ENCODE peak calls at places on chromosomes 13 and 19, in ten cellular contexts. G is neural progenitor cell, D is GM06990, P is AG10803, Y is adrenal gland, Q is cardiac muscle cell, H is epithelial cell of esophagus, B is left lung, N is BJ, R is kidney epithelial cell. M is an unnamed sample.

GRCh38 chr13:50171585-50172282 is 156.5 kb downstream of the KCNRG start:
- DNase-seq in G (no peak), D (no peak), P (peak), Y (no peak), Q (no peak), H (no peak), B (no peak), N (no peak), R (no peak), M (no peak)

GRCh38 chr19:54696117-54696548 is 28.1 kb upstream of the KIR3DL3 start:
- DNase-seq in G (no peak), D (no peak), P (no peak), Y (no peak), Q (no peak), H (no peak), B (no peak), N (no peak), R (no peak), M (no peak)

GRCh38 chr13:93621051-93621450 is 394.4 kb downstream of the GPC6 start:
- DNase-seq in G (no peak), D (no peak), P (no peak), Y (no peak), Q (no peak), H (peak), B (no peak), N (no peak), R (no peak), M (no peak)

GRCh38 chr13:41257535-41257934 is 5.8 kb downstream of the MTRF1 start:
- DNase-seq in G (no peak), D (no peak), P (no peak), Y (no peak), Q (no peak), H (no peak), B (no peak), N (no peak), R (no peak), M (no peak)

GRCh38 chr19:42057856-42058255 is 12.2 kb downstream of the GRIK5 start:
- DNase-seq in G (no peak), D (no peak), P (no peak), Y (no peak), Q (no peak), H (peak), B (peak), N (no peak), R (no peak), M (no peak)

GRCh38 chr13:94335786-94336357 is 143.6 kb downstream of the DCT start:
- DNase-seq in G (no peak), D (no peak), P (no peak), Y (no peak), Q (no peak), H (peak), B (no peak), N (no peak), R (no peak), M (no peak)

GRCh38 chr13:34458756-34459462 is 483.2 kb upstream of the NBEA start:
- DNase-seq in G (no peak), D (no peak), P (peak), Y (no peak), Q (peak), H (no peak), B (no peak), N (no peak), R (no peak), M (no peak)

GRCh38 chr19:51467864-51468544 is 9.8 kb upstream of the SIGLEC8 start:
- DNase-seq in G (no peak), D (no peak), P (no peak), Y (no peak), Q (no peak), H (no peak), B (no peak), N (no peak), R (no peak), M (no peak)

GRCh38 chr19:47230122-47230920 is 678 bp downstream of the BBC3 start:
- DNase-seq in G (peak), D (peak), P (peak), Y (peak), Q (peak), H (peak), B (peak), N (no peak), R (no peak), M (peak)

GRCh38 chr19:29372921-29373797 is 152.6 kb upstream of the VSTM2B start:
- DNase-seq in G (no peak), D (no peak), P (no peak), Y (no peak), Q (no peak), H (no peak), B (no peak), N (no peak), R (no peak), M (no peak)

GRCh38 chr13:29161653-29162052 is 341.5 kb downstream of the MTUS2 start:
- DNase-seq in G (no peak), D (no peak), P (no peak), Y (no peak), Q (no peak), H (no peak), B (no peak), N (no peak), R (no peak), M (no peak)

GRCh38 chr19:57850553-57851017 is 926 bp downstream of the ZNF587 start:
- DNase-seq in G (peak), D (peak), P (peak), Y (no peak), Q (peak), H (peak), B (no peak), N (no peak), R (peak), M (peak)

GRCh38 chr13:73677041-73677589 is 457.1 kb downstream of the KLF12 start:
- DNase-seq in G (no peak), D (no peak), P (peak), Y (no peak), Q (peak), H (peak), B (no peak), N (no peak), R (no peak), M (peak)

GRCh38 chr13:73672492-73672891 is 461.7 kb downstream of the KLF12 start:
- DNase-seq in G (no peak), D (no peak), P (no peak), Y (no peak), Q (no peak), H (peak), B (no peak), N (no peak), R (no peak), M (no peak)

GRCh38 chr13:73676550-73677040 is 457.6 kb downstream of the KLF12 start:
- DNase-seq in G (no peak), D (no peak), P (no peak), Y (no peak), Q (no peak), H (no peak), B (no peak), N (no peak), R (no peak), M (no peak)

GRCh38 chr13:73671011-73671410 is 463.2 kb downstream of the KLF12 start:
- DNase-seq in G (no peak), D (no peak), P (no peak), Y (no peak), Q (no peak), H (peak), B (no peak), N (no peak), R (no peak), M (no peak)

DNA sequence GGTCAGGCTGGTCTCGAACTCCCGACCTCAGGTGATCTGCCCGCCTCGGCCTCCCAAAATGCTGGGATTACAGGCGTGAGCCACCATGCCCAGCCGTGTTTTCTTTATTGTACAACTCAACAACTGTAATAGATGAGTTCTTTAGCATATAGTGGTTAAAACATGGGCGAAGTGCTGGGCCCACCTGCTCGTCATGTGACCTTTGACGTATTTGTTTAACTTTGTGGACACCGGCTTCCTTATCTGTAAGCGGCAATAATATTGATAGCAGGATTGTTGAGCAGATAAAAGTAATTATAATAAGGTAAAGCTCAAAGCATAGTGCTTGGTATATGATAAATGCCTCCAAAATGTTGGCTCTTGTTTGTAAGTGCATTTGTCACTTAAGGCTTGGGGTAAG is 460.3 kb downstream of the KLF12 start:
- DNase-seq in G (no peak), D (no peak), P (no peak), Y (no peak), Q (no peak), H (no peak), B (no peak), N (no peak), R (no peak), M (no peak)
- TF ChIP-seq CTCF in G (no peak), D (no peak), P (no peak), Y (no peak), Q (no peak), H (no peak), B (no peak), N (no peak), R (no peak), M (no peak)

GRCh38 chr19:38228491-38229439 is 4.7 kb upstream of the DPF1 start:
- DNase-seq in G (peak), D (no peak), P (no peak), Y (no peak), Q (no peak), H (no peak), B (no peak), N (no peak), R (no peak), M (no peak)

GRCh38 chr19:38228005-38228377 is 4.0 kb upstream of the DPF1 start:
- DNase-seq in G (peak), D (no peak), P (no peak), Y (no peak), Q (no peak), H (no peak), B (no peak), N (no peak), R (no peak), M (no peak)

GRCh38 chr19:38227272-38228004 is 3.4 kb upstream of the DPF1 start:
- DNase-seq in G (no peak), D (no peak), P (no peak), Y (no peak), Q (no peak), H (no peak), B (no peak), N (no peak), R (no peak), M (no peak)

GRCh38 chr19:38231918-38232317 is 7.9 kb upstream of the DPF1 start:
- DNase-seq in G (no peak), D (no peak), P (no peak), Y (no peak), Q (no peak), H (no peak), B (no peak), N (no peak), R (no peak), M (no peak)

GRCh38 chr19:38229585-38230073 is 5.6 kb upstream of the DPF1 start:
- DNase-seq in G (peak), D (peak), P (peak), Y (peak), Q (peak), H (peak), B (no peak), N (peak), R (no peak), M (peak)
- H3K4me3 ChIP-seq in G (peak), D (peak), P (peak), Y (no peak), Q (peak), H (no peak), B (no peak), N (peak), R (peak), M (peak)

DNA sequence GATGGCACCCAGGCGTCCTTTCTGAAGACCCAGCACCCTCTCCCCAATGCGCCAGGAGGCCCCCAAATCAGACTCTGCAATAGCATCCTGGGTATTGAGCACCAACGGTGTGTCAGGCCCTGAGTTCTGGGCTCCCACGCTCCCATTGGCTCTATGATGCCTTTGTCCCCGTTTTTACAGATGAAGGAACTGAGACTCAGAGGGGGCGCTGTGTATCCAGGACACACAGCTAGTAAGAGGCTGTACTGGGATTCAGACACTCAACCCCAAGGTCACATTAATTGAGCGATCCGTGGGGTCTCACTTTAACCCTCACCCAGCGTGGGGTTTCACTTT is 42.5 kb downstream of the CYP4F22 start:
- DNase-seq in G (no peak), D (no peak), P (no peak), Y (no peak), Q (peak), H (no peak), B (no peak), N (no peak), R (no peak), M (peak)
- TF ChIP-seq CTCF in G (no peak), D (peak), P (peak), Y (no peak), Q (peak), H (no peak), B (no peak), N (no peak), R (no peak), M (no peak)

DNA sequence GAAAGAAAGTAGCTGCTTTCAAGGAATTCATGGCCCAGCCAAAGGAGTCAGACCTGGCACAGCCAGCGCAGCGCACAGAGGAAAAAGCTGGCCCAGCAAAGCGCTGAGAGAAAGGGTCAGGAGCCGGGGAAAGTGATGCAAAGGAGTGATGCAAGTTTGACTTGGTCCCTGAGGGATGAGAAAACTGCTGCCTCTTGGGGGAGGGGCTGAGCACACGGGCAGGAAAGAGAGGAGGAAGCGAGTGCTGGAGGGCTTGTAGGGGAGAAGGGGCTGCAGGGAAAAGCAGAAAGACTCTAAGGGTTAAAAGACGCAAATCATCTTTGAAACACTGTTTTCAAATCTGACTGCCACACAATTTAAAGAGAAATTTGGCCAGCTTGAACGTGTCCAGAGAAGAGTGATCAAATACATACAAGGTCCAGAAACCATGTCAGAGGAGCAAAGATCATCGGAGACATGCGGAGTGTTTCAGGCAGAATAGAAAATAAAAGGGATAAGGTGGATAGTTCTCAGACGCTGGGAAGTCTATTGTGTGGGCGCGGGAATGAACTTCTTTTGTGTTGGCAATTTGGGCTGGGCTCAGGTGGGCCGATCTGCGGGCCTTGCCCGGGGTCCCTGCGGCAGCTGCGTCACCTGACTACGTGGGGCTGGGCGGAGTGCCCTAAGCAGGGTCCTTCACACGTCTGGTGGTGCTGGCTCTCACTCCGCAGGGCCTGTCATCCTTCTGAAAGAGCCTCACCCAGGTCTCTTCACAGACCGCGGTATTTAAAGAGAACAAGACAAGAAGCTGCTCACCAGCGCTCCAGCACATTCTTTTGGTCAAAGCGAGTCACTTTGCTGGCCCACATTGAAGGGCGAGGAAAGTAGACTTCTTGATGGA is 18.1 kb downstream of the N4BP2L1 start:
- DNase-seq in G (peak), D (no peak), P (peak), Y (no peak), Q (peak), H (peak), B (no peak), N (no peak), R (no peak), M (peak)
- H3K4me3 ChIP-seq in G (peak), D (no peak), P (peak), Y (no peak), Q (peak), H (no peak), B (peak), N (no peak), R (no peak), M (no peak)

GRCh38 chr19:31002852-31003251 is 346.4 kb downstream of the TSHZ3 start:
- DNase-seq in G (peak), D (no peak), P (no peak), Y (peak), Q (no peak), H (no peak), B (no peak), N (no peak), R (no peak), M (no peak)
- TF ChIP-seq CTCF in G (peak), D (no peak), P (no peak), Y (no peak), Q (no peak), H (no peak), B (no peak), N (no peak), R (no peak), M (no peak)

GRCh38 chr19:48480476-48481190 is 11.5 kb downstream of the CYTH2 start:
- DNase-seq in G (no peak), D (no peak), P (peak), Y (no peak), Q (peak), H (no peak), B (peak), N (no peak), R (no peak), M (peak)
- H3K4me3 ChIP-seq in G (no peak), D (no peak), P (peak), Y (peak), Q (no peak), H (peak), B (peak), N (peak), R (peak), M (peak)

GRCh38 chr19:4061683-4062575 is 4.8 kb downstream of the ZBTB7A start:
- DNase-seq in G (no peak), D (no peak), P (no peak), Y (no peak), Q (no peak), H (peak), B (peak), N (no peak), R (no peak), M (no peak)

GRCh38 chr19:4064073-4064550 is 2.6 kb downstream of the ZBTB7A start:
- DNase-seq in G (peak), D (no peak), P (no peak), Y (peak), Q (peak), H (no peak), B (peak), N (no peak), R (no peak), M (no peak)

GRCh38 chr19:4064551-4065260 is 2.0 kb downstream of the ZBTB7A start:
- DNase-seq in G (peak), D (no peak), P (no peak), Y (peak), Q (peak), H (no peak), B (peak), N (no peak), R (no peak), M (no peak)

GRCh38 chr19:4062576-4063368 is 3.9 kb downstream of the ZBTB7A start:
- DNase-seq in G (no peak), D (no peak), P (no peak), Y (no peak), Q (no peak), H (no peak), B (peak), N (no peak), R (no peak), M (no peak)

DNA sequence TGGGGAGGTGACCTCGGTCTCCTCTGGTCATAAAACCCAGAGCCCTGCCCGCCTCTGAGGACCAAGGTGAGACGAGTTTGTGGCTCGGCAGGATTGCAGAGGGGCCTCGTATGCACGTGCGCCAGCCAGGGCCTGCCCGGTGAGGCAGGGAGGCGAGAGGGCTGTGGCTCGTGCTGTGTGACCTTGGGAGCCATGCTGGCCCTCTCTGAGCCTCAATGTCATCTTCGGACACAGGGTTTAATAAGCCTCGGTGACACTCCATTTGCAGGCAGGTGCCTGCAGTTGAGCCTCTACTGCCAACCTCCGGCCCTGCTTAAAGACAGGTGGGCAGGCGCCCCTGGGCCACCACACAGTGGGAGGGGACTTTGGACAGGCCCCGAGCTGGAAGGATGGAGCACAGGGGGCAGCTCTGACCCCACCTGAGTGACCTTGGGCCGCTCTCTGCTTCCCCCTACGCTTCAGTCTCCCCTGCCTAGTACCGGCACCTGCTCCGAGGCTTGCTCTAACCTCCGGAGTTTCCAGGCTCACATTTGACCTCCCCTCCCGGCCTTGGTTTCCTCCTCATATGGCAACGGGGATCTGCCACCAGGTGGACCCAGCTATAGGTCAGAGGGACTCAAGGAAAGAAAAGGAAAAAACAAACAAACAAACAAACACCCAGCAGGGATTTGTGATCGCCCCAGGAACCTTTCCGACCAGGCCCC is 3.2 kb downstream of the ZBTB7A start:
- DNase-seq in G (peak), D (no peak), P (no peak), Y (peak), Q (no peak), H (no peak), B (peak), N (no peak), R (no peak), M (no peak)
- TF ChIP-seq CTCF in G (peak), D (peak), P (peak), Y (no peak), Q (peak), H (peak), B (no peak), N (peak), R (peak), M (peak)

GRCh38 chr19:22422220-22422619 is at the start of gene ZNF98:
- DNase-seq in G (no peak), D (no peak), P (no peak), Y (peak), Q (peak), H (no peak), B (no peak), N (no peak), R (no peak), M (no peak)
- H3K4me3 ChIP-seq in G (no peak), D (no peak), P (no peak), Y (no peak), Q (no peak), H (no peak), B (no peak), N (no peak), R (no peak), M (no peak)